ENCODE peak calls at places on chromosomes 6 and 20, in nine cellular contexts. One of them, this sample, is unnamed.

GRCh38 chr6:156828280-156828703 is 51.1 kb downstream of the ARID1B start:
- DNase-seq in body of pancreas: peak; percentile 34
- DNase-seq in SHP77 treated with DMSO at 0.1 percent for 48 hours: no peak
- DNase-seq in B cell: no peak
- DNase-seq in amniotic epithelial cell: peak; percentile 83
- DNase-seq in COR-L47: no peak
- DNase-seq in cardiac muscle cell: no peak
- DNase-seq in GM03348: peak; percentile 87
- DNase-seq in epithelial cell of esophagus: peak; percentile 89
- DNase-seq in this sample: no peak

GRCh38 chr20:24353135-24353694 is 116.2 kb upstream of the SYNDIG1 start:
- DNase-seq in B cell: no peak
- DNase-seq in SHP77 treated with DMSO at 0.1 percent for 48 hours: no peak
- DNase-seq in amniotic epithelial cell: no peak
- DNase-seq in cardiac muscle cell: no peak
- DNase-seq in body of pancreas: no peak
- DNase-seq in epithelial cell of esophagus: no peak
- DNase-seq in GM03348: no peak
- DNase-seq in COR-L47: no peak
- DNase-seq in this sample: no peak

GRCh38 chr20:34412453-34412852 is 49.4 kb downstream of the ITCH start:
- DNase-seq in cardiac muscle cell: no peak
- DNase-seq in GM03348: no peak
- DNase-seq in amniotic epithelial cell: no peak
- DNase-seq in body of pancreas: no peak
- DNase-seq in epithelial cell of esophagus: no peak
- DNase-seq in SHP77 treated with DMSO at 0.1 percent for 48 hours: no peak
- DNase-seq in COR-L47: no peak
- DNase-seq in B cell: no peak
- DNase-seq in this sample: no peak

GRCh38 chr20:50577175-50578018 is 67.2 kb downstream of the PTPN1 start:
- DNase-seq in GM03348: no peak
- DNase-seq in cardiac muscle cell: no peak
- DNase-seq in B cell: no peak
- DNase-seq in SHP77 treated with DMSO at 0.1 percent for 48 hours: no peak
- DNase-seq in body of pancreas: peak; percentile 64
- DNase-seq in amniotic epithelial cell: no peak
- DNase-seq in epithelial cell of esophagus: no peak
- DNase-seq in COR-L47: peak; percentile 32
- DNase-seq in this sample: no peak

GRCh38 chr6:90809035-90809434 is 222.2 kb upstream of the MAP3K7 start:
- DNase-seq in GM03348: no peak
- DNase-seq in amniotic epithelial cell: no peak
- DNase-seq in cardiac muscle cell: no peak
- DNase-seq in epithelial cell of esophagus: no peak
- DNase-seq in SHP77 treated with DMSO at 0.1 percent for 48 hours: no peak
- DNase-seq in body of pancreas: no peak
- DNase-seq in COR-L47: no peak
- DNase-seq in B cell: no peak
- DNase-seq in this sample: no peak

GRCh38 chr6:14017626-14018475 is 93.1 kb downstream of the RNF182 start:
- DNase-seq in amniotic epithelial cell: no peak
- DNase-seq in epithelial cell of esophagus: no peak
- DNase-seq in B cell: no peak
- DNase-seq in GM03348: no peak
- DNase-seq in cardiac muscle cell: no peak
- DNase-seq in body of pancreas: no peak
- DNase-seq in COR-L47: no peak
- DNase-seq in SHP77 treated with DMSO at 0.1 percent for 48 hours: no peak
- DNase-seq in this sample: no peak

GRCh38 chr6:116405663-116406329 is 35.0 kb downstream of the DSE start:
- DNase-seq in amniotic epithelial cell: no peak
- DNase-seq in B cell: no peak
- DNase-seq in SHP77 treated with DMSO at 0.1 percent for 48 hours: no peak
- DNase-seq in GM03348: no peak
- DNase-seq in cardiac muscle cell: peak; percentile 19
- DNase-seq in body of pancreas: no peak
- DNase-seq in epithelial cell of esophagus: peak; percentile 73
- DNase-seq in COR-L47: no peak
- DNase-seq in this sample: no peak

GRCh38 chr6:11912420-11912819 is 99.7 kb upstream of the HIVEP1 start:
- DNase-seq in COR-L47: no peak
- DNase-seq in GM03348: no peak
- DNase-seq in body of pancreas: no peak
- DNase-seq in B cell: no peak
- DNase-seq in SHP77 treated with DMSO at 0.1 percent for 48 hours: no peak
- DNase-seq in amniotic epithelial cell: no peak
- DNase-seq in cardiac muscle cell: no peak
- DNase-seq in epithelial cell of esophagus: peak; percentile 13
- DNase-seq in this sample: no peak

GRCh38 chr6:42562788-42563187 is 1.0 kb upstream of the UBR2 start:
- DNase-seq in body of pancreas: no peak
- DNase-seq in SHP77 treated with DMSO at 0.1 percent for 48 hours: no peak
- DNase-seq in cardiac muscle cell: no peak
- DNase-seq in COR-L47: no peak
- DNase-seq in amniotic epithelial cell: no peak
- DNase-seq in GM03348: no peak
- DNase-seq in B cell: no peak
- DNase-seq in epithelial cell of esophagus: no peak
- DNase-seq in this sample: no peak

GRCh38 chr20:33710681-33711445 is 9.2 kb downstream of the PXMP4 start:
- DNase-seq in B cell: no peak
- DNase-seq in body of pancreas: no peak
- DNase-seq in cardiac muscle cell: no peak
- DNase-seq in SHP77 treated with DMSO at 0.1 percent for 48 hours: no peak
- DNase-seq in epithelial cell of esophagus: no peak
- DNase-seq in COR-L47: no peak
- DNase-seq in GM03348: no peak
- DNase-seq in amniotic epithelial cell: no peak
- DNase-seq in this sample: no peak

GRCh38 chr20:63009988-63010769 is 3.4 kb upstream of the BHLHE23 start:
- DNase-seq in SHP77 treated with DMSO at 0.1 percent for 48 hours: peak; percentile 54
- DNase-seq in amniotic epithelial cell: peak; percentile 21
- DNase-seq in epithelial cell of esophagus: no peak
- DNase-seq in COR-L47: peak; percentile 17
- DNase-seq in GM03348: no peak
- DNase-seq in body of pancreas: no peak
- DNase-seq in cardiac muscle cell: no peak
- DNase-seq in B cell: peak; percentile 74
- DNase-seq in this sample: no peak

GRCh38 chr6:26087284-26088115 is at the start of gene HFE:
- DNase-seq in body of pancreas: peak; percentile 41
- DNase-seq in B cell: peak; percentile 58
- DNase-seq in SHP77 treated with DMSO at 0.1 percent for 48 hours: no peak
- DNase-seq in epithelial cell of esophagus: peak; percentile 54
- DNase-seq in COR-L47: peak; percentile 10
- DNase-seq in GM03348: peak; percentile 72
- DNase-seq in cardiac muscle cell: peak; percentile 25
- DNase-seq in amniotic epithelial cell: peak; percentile 69
- DNase-seq in this sample: no peak

GRCh38 chr6:33613146-33613793 is 7.9 kb upstream of the ITPR3 start:
- DNase-seq in amniotic epithelial cell: peak; percentile 77
- DNase-seq in GM03348: peak; percentile 62
- DNase-seq in body of pancreas: no peak
- DNase-seq in cardiac muscle cell: no peak
- DNase-seq in COR-L47: no peak
- DNase-seq in SHP77 treated with DMSO at 0.1 percent for 48 hours: no peak
- DNase-seq in epithelial cell of esophagus: peak; percentile 74
- DNase-seq in B cell: no peak
- DNase-seq in this sample: no peak

GRCh38 chr20:21936720-21937380 is 231.4 kb downstream of the PAX1 start:
- DNase-seq in SHP77 treated with DMSO at 0.1 percent for 48 hours: peak; percentile 60
- DNase-seq in B cell: no peak
- DNase-seq in amniotic epithelial cell: no peak
- DNase-seq in GM03348: peak; percentile 43
- DNase-seq in cardiac muscle cell: no peak
- DNase-seq in epithelial cell of esophagus: no peak
- DNase-seq in COR-L47: peak; percentile 49
- DNase-seq in body of pancreas: no peak
- DNase-seq in this sample: peak; percentile 25

GRCh38 chr6:120606743-120607142 is 727.5 kb downstream of the TBC1D32 start:
- DNase-seq in epithelial cell of esophagus: no peak
- DNase-seq in GM03348: no peak
- DNase-seq in body of pancreas: no peak
- DNase-seq in SHP77 treated with DMSO at 0.1 percent for 48 hours: no peak
- DNase-seq in COR-L47: no peak
- DNase-seq in B cell: no peak
- DNase-seq in cardiac muscle cell: no peak
- DNase-seq in amniotic epithelial cell: no peak
- DNase-seq in this sample: no peak

GRCh38 chr6:235763-236360 is 56.4 kb upstream of the DUSP22 start:
- DNase-seq in GM03348: peak; percentile 54
- DNase-seq in body of pancreas: no peak
- DNase-seq in B cell: no peak
- DNase-seq in COR-L47: no peak
- DNase-seq in cardiac muscle cell: no peak
- DNase-seq in amniotic epithelial cell: peak; percentile 5
- DNase-seq in epithelial cell of esophagus: no peak
- DNase-seq in SHP77 treated with DMSO at 0.1 percent for 48 hours: no peak
- DNase-seq in this sample: no peak